ENCODE peak calls at places on chromosomes 2 and 18, in four cellular contexts. H is IMR-90, V is mammary epithelial cell, A is fibroblast of lung. G is an unnamed sample.

GRCh38 chr2:84077504-84077903 is 381.6 kb downstream of the SUCLG1 start:
- DNase-seq in H (no peak), V (peak), A (peak), G (peak)

GRCh38 chr2:136008205-136008865 is 22.9 kb upstream of the DARS1 start:
- DNase-seq in H (no peak), V (no peak), A (no peak), G (no peak)

GRCh38 chr2:23669413-23670244 is 257.3 kb downstream of the ATAD2B start:
- DNase-seq in H (peak), V (peak), A (peak), G (no peak)

GRCh38 chr2:71887196-71887595 is 260.5 kb downstream of the CYP26B1 start:
- DNase-seq in H (no peak), V (no peak), A (no peak), G (no peak)

GRCh38 chr2:98123286-98123685 is 36.3 kb downstream of the VWA3B start:
- DNase-seq in H (no peak), V (no peak), A (no peak), G (no peak)

GRCh38 chr2:170022692-170023091 is 155.3 kb upstream of the MYO3B start:
- DNase-seq in H (peak), V (peak), A (peak), G (peak)

GRCh38 chr2:83972123-83972522 is 487.0 kb downstream of the SUCLG1 start:
- DNase-seq in H (no peak), V (no peak), A (no peak), G (peak)

GRCh38 chr2:34734662-34735061 is 1135.6 kb upstream of the FAM98A start:
- DNase-seq in H (no peak), V (no peak), A (no peak), G (no peak)

GRCh38 chr2:183292028-183292427 is 167.8 kb downstream of the NUP35 start:
- DNase-seq in H (no peak), V (no peak), A (no peak), G (no peak)

GRCh38 chr2:178478102-178478441 is 328 bp downstream of the FKBP7 start:
- DNase-seq in H (peak), V (peak), A (peak), G (no peak)

GRCh38 chr2:236454076-236454475 is 115.5 kb upstream of the ACKR3 start:
- DNase-seq in H (no peak), V (no peak), A (no peak), G (no peak)

GRCh38 chr2:48588745-48589144 is 28.9 kb upstream of the GTF2A1L start:
- DNase-seq in H (no peak), V (no peak), A (no peak), G (no peak)

GRCh38 chr18:34352385-34353163 is 127.9 kb upstream of the NOL4 start:
- DNase-seq in H (no peak), V (no peak), A (peak), G (peak)

GRCh38 chr2:219206442-219207253 is at the start of gene ZFAND2B:
- DNase-seq in H (peak), V (peak), A (peak), G (peak)

GRCh38 chr2:75292826-75293225 is 93.5 kb upstream of the TACR1 start:
- DNase-seq in H (peak), V (peak), A (peak), G (peak)

GRCh38 chr18:76837071-76837470 is 14.7 kb downstream of the ZNF236 start:
- DNase-seq in H (no peak), V (no peak), A (no peak), G (no peak)

DNA sequence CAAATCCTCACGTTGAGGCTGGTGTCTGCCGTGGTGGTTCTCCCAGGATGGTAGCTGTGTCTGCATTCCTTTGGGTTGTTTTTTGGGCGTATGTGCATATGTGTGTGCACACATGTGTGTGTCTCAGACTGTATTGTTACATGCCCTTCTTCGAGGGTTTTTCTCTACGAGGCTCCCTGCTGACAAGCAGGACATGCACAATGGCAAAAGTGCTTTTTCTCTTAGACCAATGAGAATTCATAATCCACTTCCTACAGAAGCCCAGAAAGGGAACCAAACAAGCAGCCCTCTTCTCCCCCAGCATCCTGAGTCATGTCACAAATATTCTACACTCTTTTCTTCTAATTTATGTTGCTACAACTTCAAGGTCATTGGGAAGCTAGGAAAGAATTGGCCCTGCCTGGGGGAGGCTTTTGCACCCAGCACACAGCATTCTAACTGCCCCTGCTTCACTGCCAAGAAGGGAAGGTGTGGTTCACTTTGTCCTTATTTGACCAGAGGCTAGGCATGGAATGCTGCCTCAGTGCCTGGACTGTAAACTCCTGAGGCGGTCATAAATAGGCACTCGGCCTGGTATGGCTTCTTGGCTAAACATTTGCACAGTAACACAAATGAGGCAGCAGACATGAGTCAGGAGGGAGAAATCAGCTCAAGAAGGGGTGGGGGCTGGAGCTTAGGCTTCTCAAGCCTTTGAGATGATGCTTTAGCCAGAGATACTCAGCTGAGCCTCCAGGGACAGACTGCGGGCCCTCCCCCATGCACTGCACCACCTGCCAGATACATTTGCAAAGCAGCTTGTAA is 92.6 kb upstream of the KLF7 start:
- DNase-seq in H (peak), V (peak), A (peak), G (peak)
- TF ChIP-seq CTCF in H (peak), V (no peak), A (no peak), G (no peak)

DNA sequence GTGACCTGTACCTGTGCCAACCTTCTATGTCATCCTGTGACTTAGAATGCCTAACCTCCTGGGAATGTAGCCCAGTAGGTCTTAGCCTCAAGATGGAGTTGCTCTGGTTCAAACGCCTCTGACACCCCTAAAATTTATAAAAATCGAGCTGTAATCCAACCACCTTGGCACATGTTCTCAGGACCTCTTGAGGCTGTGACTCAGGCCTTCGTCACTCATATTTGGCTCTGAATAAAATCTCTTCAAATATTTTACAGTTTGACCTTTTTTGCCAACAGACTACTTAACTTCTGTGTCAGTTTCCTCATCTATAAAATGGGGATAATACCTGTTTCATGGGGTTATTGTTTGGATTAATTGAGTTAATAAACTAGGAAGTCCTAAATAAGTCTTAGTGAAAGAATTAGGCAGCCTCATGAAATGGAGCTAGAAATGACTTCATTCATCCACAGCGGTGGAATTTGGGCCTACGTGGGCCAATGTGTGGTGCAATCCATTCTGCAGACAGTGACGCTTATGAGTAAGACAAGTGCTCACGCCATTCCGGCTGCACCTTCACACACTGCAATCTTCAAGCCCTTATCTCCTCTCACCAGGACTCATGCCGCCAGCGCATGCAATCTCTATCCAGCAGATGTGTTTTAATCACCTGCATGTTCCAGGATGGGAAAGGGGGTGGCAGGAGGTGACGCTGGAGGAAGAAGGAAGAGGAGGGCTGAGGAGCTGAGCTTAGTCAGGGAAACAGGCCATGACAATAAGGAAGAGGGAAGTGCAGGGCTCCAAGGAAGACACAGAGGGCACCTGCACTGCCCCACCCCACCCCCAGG is 2.0 kb upstream of the UBE2F start:
- DNase-seq in H (peak), V (no peak), A (peak), G (peak)
- H3K9ac ChIP-seq in H (no peak), V (no peak), A (no peak), G (peak)

GRCh38 chr2:234422895-234423505 is 73.9 kb downstream of the ARL4C start:
- DNase-seq in H (no peak), V (no peak), A (no peak), G (no peak)

GRCh38 chr2:234425923-234426603 is 70.8 kb downstream of the ARL4C start:
- DNase-seq in H (no peak), V (peak), A (no peak), G (peak)

GRCh38 chr2:234426616-234427015 is 70.3 kb downstream of the ARL4C start:
- DNase-seq in H (no peak), V (no peak), A (no peak), G (no peak)

GRCh38 chr2:234422242-234422641 is 74.6 kb downstream of the ARL4C start:
- DNase-seq in H (peak), V (peak), A (peak), G (peak)

DNA sequence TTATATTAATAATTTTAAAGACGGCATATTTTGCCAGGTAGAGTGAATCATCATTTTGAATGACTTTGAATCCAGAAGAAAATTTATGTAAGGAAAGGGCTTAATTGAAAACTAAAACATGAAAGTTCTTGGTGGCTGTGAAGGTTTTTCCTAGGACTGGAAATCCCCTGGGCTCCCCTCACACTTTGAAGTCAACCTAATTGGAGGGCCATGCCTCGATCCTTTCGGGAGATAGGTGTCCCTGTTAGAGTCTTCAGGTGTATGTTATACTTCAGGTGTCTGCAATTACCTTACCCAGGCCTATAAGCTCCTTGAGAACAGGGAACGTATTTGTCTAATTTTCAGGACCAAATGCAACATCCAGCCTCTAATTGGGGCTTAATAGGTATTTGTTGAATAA is 73.0 kb downstream of the ARL4C start:
- DNase-seq in H (no peak), V (no peak), A (no peak), G (no peak)
- H3K4me2 ChIP-seq in H (no peak), V (no peak), A (no peak), G (no peak)

GRCh38 chr2:126359494-126359893 is 296.5 kb upstream of the GYPC start:
- DNase-seq in H (peak), V (no peak), A (peak), G (no peak)
- TF ChIP-seq CTCF in H (peak), V (peak), A (no peak), G (peak)

DNA sequence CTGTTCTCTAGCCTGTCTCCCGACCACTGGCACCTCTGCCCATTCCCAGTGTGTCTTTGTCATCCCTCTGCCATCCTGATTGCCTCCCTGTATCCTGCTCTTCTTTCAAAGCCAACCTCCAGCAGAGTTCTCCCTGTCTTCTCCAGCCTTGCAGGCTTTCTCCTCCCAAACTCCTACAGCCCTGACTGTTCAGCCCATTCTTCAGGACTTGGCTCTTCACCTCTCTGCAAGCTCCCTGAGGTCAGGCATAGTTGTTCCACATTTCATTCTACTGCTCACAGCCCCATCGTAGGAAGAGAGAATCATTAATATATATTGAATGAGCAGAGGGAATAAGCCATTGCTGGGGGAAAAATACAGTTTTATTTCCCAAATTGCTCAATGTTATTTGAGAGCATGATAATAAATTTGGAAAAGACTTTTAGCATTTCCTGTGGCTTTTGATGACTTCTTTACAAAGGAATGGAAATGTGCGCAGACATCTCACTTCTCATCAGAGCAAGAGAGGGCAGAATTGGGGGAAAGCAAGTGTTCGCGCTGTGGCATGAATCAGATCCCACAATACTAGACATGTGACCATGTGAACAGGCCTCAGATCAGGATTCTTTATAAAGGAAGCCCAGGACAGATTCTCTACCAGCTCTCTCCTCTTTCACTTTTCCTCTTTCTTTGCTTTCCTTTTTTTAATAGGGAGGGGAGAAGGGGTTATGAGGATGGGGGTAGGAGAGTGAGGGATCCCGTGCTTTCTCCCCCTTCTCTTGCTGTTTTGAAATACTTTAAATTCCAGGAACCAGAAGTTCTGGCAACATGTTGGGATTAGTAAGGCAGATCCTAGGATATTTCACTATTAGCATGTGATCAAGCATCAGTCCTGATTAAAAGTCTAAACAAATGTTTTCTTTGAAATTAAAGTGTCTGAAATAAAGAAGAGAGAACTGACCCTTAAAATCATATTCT is 37.5 kb downstream of the EPAS1 start:
- DNase-seq in H (peak), V (peak), A (peak), G (peak)
- H3K9ac ChIP-seq in H (peak), V (peak), A (peak), G (peak)

DNA sequence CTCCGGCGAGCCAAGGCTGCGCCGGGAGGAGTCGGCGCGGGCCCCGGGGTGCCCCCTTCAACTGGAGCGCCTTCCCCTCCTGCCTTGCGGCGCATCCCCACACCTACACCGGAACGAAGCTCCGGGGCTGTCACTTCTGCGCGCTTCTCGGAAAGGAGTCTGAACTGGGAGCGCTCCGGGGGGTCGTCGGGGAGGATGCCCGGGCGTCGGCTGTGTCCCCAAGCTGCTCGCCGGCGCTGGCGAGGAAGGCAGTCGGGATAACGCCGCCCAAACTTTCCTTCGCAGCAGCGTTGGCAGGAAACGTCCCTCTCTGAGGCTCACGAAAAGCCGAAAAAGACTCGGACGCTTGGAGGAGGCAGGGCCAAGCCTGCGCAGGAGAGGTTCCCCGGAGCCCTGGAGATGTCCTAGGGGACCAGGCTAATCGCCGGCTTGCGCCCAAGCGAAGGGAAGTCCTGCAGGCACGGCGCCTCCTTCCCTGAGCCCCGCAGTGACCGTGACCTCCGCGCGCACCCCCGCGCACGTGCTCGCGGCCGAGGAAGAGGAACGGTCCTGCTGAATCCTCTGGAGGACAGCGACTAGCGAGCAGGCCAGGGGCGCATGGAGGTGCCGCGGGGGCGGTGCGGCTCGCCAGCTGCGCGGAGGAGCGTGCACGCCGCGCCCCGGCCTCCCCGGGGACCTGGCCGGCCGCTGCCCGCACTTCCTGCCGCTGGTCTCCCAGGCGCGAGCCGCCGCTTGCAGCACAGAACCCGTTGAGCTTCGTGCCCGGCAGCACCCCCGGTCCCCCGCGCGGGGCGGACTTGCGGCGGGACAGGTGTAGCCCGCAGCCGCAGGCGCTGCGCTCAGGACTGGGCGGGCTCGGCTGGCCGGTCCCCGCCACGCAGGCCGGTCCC is at the start of gene SH3RF3:
- DNase-seq in H (peak), V (peak), A (peak), G (peak)
- H3K4me2 ChIP-seq in H (peak), V (peak), A (peak), G (peak)

GRCh38 chr2:159987136-159987535 is 75.3 kb downstream of the PLA2R1 start:
- DNase-seq in H (no peak), V (no peak), A (no peak), G (no peak)

GRCh38 chr2:159982270-159982669 is 80.1 kb downstream of the PLA2R1 start:
- DNase-seq in H (peak), V (peak), A (peak), G (peak)

GRCh38 chr2:159984034-159984433 is 78.4 kb downstream of the PLA2R1 start:
- DNase-seq in H (no peak), V (no peak), A (no peak), G (no peak)

GRCh38 chr2:159988412-159988970 is 73.9 kb downstream of the PLA2R1 start:
- DNase-seq in H (no peak), V (no peak), A (no peak), G (no peak)

DNA sequence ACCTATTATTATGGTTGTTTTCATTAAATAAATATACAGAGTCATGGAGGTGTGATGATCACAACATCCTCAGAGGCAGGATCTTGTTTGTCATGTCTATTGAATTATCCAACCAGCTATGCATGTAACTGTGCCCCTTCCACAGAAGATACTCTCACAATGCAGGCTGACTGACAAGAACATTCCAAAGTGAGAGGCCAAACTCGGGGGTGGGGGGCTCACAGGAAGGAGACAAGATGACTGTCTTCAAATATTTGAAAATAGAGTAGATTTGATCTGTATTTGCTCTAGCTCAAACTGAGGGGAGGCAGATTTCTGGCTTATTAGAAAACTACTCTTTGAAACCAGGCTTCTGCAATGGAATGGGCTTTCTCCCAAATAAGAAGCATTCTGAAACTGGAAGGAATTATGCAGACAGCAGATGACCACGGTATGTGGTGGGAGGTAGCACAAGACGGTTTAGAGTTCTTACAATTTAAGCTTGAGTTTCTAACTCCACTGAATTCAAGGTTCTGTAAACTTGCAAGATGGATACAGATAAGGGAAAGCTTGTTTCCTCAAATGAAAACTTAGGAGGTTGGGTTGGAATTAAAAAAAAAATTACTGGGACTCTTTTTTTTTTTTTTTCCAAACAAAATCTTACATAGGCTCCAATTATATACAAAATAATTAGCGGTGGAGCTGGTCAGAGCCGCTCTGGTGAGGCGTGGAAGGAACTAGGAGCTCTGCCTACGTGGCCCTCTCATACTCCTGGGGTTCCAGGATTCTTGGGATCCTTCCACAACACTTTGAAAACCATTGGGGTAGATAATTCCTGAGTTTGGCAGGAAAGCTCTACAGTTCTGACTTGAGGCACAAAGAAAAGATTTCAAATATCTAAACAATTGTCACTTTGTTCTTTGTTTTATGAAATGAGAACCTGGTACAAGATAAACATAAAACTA is 79.3 kb downstream of the PLA2R1 start:
- DNase-seq in H (peak), V (no peak), A (peak), G (no peak)
- TF ChIP-seq CTCF in H (no peak), V (no peak), A (no peak), G (no peak)

GRCh38 chr2:157193461-157193860 is 64.0 kb upstream of the GALNT5 start:
- DNase-seq in H (no peak), V (no peak), A (no peak), G (no peak)

GRCh38 chr2:157194097-157194688 is 63.3 kb upstream of the GALNT5 start:
- DNase-seq in H (peak), V (peak), A (peak), G (peak)

GRCh38 chr2:157196956-157197355 is 60.5 kb upstream of the GALNT5 start:
- DNase-seq in H (no peak), V (no peak), A (no peak), G (no peak)

GRCh38 chr2:157192445-157193423 is 64.8 kb upstream of the GALNT5 start:
- DNase-seq in H (no peak), V (no peak), A (no peak), G (no peak)

GRCh38 chr2:157194844-157195243 is 62.7 kb upstream of the GALNT5 start:
- DNase-seq in H (no peak), V (no peak), A (no peak), G (no peak)
- H3K9ac ChIP-seq in H (no peak), V (no peak), A (no peak), G (no peak)

GRCh38 chr2:30235859-30236535 is 4.7 kb downstream of the LBH start:
- DNase-seq in H (no peak), V (no peak), A (no peak), G (no peak)
- H3K4me2 ChIP-seq in H (peak), V (no peak), A (peak), G (no peak)

G was measured in PC-3.